ENCODE peak calls at places on chromosomes 5 and 9, in five cellular contexts. Y is SK-N-SH, H is cardiac muscle cell, X is fibroblast of the aortic adventitia, L is GM12878. S is an unnamed sample.

GRCh38 chr9:133237271-133237731 is 28.3 kb upstream of the OBP2B start:
- DNase-seq in X (peak), Y (no peak), L (no peak), H (no peak), S (no peak)

GRCh38 chr5:120605325-120606079 is 141.4 kb downstream of the PRR16 start:
- DNase-seq in L (no peak), X (peak), Y (no peak), H (no peak), S (no peak)

GRCh38 chr5:74126294-74126693 is 500.3 kb downstream of the ARHGEF28 start:
- DNase-seq in L (no peak), H (no peak), Y (no peak), X (no peak), S (no peak)

GRCh38 chr5:122478741-122479459 is 166.9 kb downstream of the SNCAIP start:
- DNase-seq in Y (no peak), H (no peak), X (no peak), L (no peak), S (no peak)

GRCh38 chr5:982377-983237 is 26.0 kb upstream of the NKD2 start:
- DNase-seq in H (no peak), X (no peak), L (no peak), Y (peak), S (no peak)

GRCh38 chr5:72366324-72366976 is 46.3 kb downstream of the PTCD2 start:
- DNase-seq in H (peak), X (peak), Y (peak), L (peak), S (peak)

GRCh38 chr5:78819707-78820106 is 165.4 kb downstream of the ARSB start:
- DNase-seq in X (no peak), H (no peak), L (no peak), Y (no peak), S (no peak)

GRCh38 chr9:108386859-108387384 is 468.9 kb downstream of the ACTL7B start:
- DNase-seq in X (peak), H (no peak), Y (no peak), L (no peak), S (no peak)

GRCh38 chr9:124932355-124932754 is 8.5 kb downstream of the GOLGA1 start:
- DNase-seq in X (no peak), L (no peak), Y (no peak), H (no peak), S (no peak)

GRCh38 chr9:94630833-94631232 is 8.5 kb downstream of the FBP1 start:
- DNase-seq in Y (no peak), H (no peak), L (no peak), X (no peak), S (no peak)

GRCh38 chr9:112046181-112046580 is 128.9 kb downstream of the SUSD1 start:
- DNase-seq in Y (no peak), H (no peak), X (peak), L (no peak), S (no peak)

GRCh38 chr9:14529629-14530028 is 163.6 kb downstream of the ZDHHC21 start:
- DNase-seq in L (no peak), H (no peak), X (no peak), Y (no peak), S (no peak)

GRCh38 chr5:57441557-57441956 is 41.1 kb downstream of the ACTBL2 start:
- DNase-seq in L (no peak), X (peak), Y (no peak), H (no peak), S (no peak)

GRCh38 chr5:76457685-76458491 is 54.8 kb downstream of the IQGAP2 start:
- DNase-seq in H (no peak), Y (peak), X (no peak), L (no peak), S (peak)

GRCh38 chr5:32311404-32312193 is 1.1 kb downstream of the MTMR12 start:
- DNase-seq in Y (peak), L (no peak), X (peak), H (no peak), S (peak)

GRCh38 chr5:167950126-167950721 is 341.2 kb upstream of the WWC1 start:
- DNase-seq in L (no peak), X (peak), H (no peak), Y (no peak), S (no peak)

GRCh38 chr5:89930591-89931383 is 478.8 kb downstream of the CETN3 start:
- DNase-seq in H (no peak), X (peak), L (peak), Y (no peak), S (peak)

GRCh38 chr9:89052470-89053097 is 61.3 kb downstream of the S1PR3 start:
- DNase-seq in X (peak), L (no peak), Y (no peak), H (no peak), S (no peak)

GRCh38 chr5:104412649-104413240 is 850.2 kb upstream of the NUDT12 start:
- DNase-seq in H (peak), X (peak), Y (no peak), L (no peak), S (peak)

GRCh38 chr5:140349244-140349643 is 2.8 kb upstream of the HBEGF start:
- DNase-seq in H (no peak), L (no peak), Y (no peak), X (peak), S (no peak)

GRCh38 chr9:36191696-36192095 is 975 bp downstream of the CLTA start:
- DNase-seq in L (no peak), Y (no peak), X (peak), H (no peak), S (no peak)

GRCh38 chr9:124840300-124840833 is 12.9 kb upstream of the WDR38 start:
- DNase-seq in Y (peak), H (no peak), L (no peak), X (no peak), S (no peak)

GRCh38 chr5:132389453-132390286 is 20.2 kb downstream of the SLC22A5 start:
- DNase-seq in H (no peak), L (no peak), Y (no peak), X (peak), S (no peak)

GRCh38 chr5:96243862-96244261 is 189.2 kb downstream of the PCSK1 start:
- DNase-seq in Y (no peak), X (no peak), H (no peak), L (no peak), S (no peak)

GRCh38 chr5:37668524-37669047 is 171.3 kb downstream of the GDNF start:
- DNase-seq in X (peak), Y (no peak), L (no peak), H (peak), S (no peak)

DNA sequence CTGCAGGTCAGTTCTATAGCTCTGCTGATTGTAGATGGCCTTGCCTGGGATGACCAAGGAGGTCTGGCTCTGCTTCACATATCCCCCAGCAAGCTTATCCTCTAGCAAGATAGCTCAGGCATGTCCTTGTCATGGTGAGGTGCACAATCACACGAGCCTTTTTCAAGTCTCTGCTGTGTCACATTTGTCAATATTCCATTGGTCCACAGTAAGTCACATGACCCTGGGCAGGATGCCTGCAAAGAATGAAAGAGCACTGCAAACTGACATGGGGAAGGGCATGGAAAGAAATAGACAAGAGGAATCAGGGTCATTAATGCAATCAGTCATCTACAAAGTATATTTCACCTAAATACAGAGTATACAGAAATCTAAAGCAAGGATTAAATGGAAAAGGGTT is 142.0 kb downstream of the RORB start:
- DNase-seq in X (no peak), H (no peak), L (no peak), Y (no peak), S (peak)
- H3K4me3 ChIP-seq in X (no peak), H (no peak), L (no peak), Y (no peak), S (no peak)

DNA sequence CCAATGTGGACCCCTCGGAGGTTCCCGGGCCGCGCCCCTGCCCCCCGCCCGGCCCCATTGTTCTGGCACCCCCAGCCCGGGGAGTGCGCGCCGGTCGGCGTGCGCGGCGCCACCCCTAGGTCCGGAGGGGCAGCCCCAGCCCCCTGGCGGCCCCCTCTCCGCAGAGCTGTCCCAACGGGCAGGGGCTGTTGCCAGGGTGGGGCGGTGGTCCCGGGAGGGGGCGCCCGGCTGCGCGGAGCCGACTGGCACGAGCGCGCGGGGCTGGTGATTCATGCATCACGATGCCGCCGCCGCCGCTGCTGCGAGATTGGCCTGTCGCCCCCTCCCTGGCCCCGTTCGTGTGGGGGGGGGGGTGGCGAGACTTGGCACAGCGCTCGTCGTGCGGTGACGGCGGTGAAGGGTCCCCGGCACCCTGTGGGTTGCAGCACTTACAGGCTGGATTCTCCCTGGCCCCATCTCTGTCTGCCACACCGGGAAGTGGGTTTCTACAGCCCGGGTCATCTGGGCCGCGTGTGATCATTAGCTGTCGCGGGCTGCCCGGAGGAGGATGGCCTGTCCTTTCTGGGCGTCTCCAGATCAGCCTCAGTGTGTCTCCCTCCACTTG is 756 bp downstream of the NCS1 start:
- DNase-seq in H (peak), L (no peak), X (no peak), Y (peak), S (no peak)
- H3K4me3 ChIP-seq in H (peak), L (no peak), X (peak), Y (peak), S (no peak)

DNA sequence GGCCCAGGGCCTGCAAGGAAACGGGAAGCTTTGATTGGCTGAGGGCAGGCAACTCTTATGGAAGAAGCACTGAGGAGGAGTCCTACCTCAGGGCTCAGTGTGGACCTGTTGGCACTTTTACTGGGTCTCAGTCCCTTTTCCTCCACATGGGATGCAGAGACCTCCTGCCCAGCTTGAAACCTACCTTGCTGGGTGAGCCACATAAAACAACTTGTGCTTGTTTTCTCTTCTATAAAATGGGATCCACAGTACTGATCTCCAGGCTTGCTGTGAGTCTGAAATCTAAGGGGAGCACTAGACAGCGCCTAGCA is 4.0 kb upstream of the SET start:
- DNase-seq in Y (no peak), H (peak), L (no peak), X (no peak), S (no peak)
- H3K4me3 ChIP-seq in Y (no peak), H (no peak), L (peak), X (peak), S (peak)

DNA sequence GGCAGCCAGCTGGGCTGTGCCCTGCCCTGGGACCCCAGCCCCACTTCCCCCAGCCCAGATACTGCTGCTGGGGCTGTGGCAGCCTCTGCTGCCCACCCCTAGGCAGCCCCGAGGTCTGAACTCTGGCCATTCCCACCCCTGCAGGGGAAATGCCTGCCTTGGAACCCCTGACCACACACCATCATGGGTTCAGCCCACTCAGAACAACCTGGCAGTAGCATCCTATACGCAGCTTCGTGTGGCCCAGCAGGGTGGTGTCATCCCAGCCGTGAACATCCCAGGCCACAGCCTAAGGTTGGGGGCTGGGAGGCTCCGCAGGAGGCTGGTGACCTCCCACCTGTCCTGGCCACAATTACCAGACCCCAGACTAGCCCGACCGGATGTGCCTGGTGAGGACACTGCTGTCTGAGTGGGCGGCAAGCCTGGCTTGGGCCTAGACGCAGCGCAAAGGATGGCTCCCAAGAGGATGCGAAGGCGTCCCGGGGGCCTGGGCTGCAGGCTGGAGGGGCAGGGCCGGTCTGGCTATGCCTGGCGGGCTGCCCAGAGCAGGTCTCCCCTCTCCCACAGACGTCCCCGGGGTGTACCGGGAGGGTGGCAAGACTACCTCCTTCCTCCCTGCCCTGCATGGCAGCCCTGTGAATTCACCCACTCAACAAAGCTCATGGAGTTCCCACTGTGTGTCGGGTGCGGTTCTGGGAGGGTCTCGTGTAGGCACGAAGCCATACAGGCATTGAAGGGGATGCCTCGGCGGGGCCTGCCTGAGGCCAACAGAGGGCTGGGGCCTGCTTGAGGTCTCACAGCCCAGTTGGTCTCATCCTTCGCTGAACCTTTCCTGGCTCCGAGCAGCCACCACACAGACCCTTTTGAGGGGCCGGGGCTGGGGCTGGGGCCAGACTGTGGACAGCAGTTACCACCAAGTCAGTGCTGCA is 1.5 kb upstream of the SLC34A3 start:
- DNase-seq in L (no peak), X (no peak), H (no peak), Y (no peak), S (no peak)
- H3K4me3 ChIP-seq in L (no peak), X (no peak), H (no peak), Y (no peak), S (no peak)

DNA sequence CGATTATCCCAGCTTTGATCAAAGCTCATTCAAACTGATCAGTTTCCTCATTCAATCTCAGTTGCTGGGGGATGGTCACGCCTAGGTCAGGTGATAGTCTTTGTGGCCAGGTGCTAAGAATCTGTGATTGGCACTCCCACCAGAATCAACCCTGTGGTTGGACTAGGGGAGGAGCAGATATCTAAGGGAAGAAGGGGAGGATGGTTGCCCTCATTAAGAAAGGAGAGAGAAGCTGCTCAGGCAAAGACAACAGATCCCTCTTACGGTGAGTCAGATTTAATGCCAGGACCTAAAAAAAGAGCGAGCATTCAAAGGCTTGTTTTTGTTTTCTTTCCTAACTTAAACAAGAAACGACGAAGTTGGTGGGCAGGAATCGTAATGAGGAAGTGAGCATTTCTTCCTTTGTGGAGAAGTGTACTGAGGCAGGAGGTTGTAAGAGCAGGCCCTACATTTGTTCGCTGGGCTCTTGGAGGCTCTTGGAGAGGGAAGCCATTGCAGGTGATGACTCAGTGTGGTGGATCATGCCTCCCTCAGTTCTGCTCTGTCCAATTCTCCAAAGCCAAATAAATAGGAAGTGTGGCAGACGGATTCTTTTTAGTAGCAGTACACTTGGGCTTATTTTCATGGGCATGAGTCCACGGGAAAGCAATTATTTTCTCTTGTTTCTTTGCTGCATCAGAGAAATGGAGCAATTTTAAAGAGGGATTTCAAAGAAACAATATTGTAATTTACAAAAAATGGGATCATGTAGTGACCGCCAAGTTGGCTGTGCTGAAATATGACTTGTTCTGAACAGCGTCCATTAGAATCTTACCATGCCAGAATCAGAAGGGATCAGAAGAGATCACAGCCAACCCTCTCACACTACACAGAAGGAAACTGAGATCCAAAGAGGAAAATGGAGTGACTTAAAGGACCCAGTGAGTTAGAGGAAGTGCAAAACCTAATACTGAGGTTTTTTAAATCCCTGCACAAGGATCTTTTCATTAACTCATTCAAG is 18.7 kb upstream of the TGFBR1 start:
- DNase-seq in H (no peak), L (no peak), X (peak), Y (no peak), S (no peak)
- H3K4me3 ChIP-seq in H (no peak), L (no peak), X (no peak), Y (no peak), S (no peak)

GRCh38 chr9:136701665-136702048 is 10.7 kb upstream of the DIPK1B start:
- DNase-seq in L (no peak), H (no peak), X (no peak), Y (no peak), S (no peak)

GRCh38 chr9:136700309-136700708 is 12.1 kb upstream of the DIPK1B start:
- DNase-seq in L (no peak), X (peak), H (no peak), Y (no peak), S (no peak)

GRCh38 chr9:136698681-136699246 is 11.5 kb upstream of the AGPAT2 start:
- DNase-seq in L (no peak), H (no peak), X (no peak), Y (no peak), S (no peak)

GRCh38 chr9:136703231-136703870 is 9.0 kb upstream of the DIPK1B start:
- DNase-seq in L (no peak), H (no peak), Y (no peak), X (no peak), S (no peak)

DNA sequence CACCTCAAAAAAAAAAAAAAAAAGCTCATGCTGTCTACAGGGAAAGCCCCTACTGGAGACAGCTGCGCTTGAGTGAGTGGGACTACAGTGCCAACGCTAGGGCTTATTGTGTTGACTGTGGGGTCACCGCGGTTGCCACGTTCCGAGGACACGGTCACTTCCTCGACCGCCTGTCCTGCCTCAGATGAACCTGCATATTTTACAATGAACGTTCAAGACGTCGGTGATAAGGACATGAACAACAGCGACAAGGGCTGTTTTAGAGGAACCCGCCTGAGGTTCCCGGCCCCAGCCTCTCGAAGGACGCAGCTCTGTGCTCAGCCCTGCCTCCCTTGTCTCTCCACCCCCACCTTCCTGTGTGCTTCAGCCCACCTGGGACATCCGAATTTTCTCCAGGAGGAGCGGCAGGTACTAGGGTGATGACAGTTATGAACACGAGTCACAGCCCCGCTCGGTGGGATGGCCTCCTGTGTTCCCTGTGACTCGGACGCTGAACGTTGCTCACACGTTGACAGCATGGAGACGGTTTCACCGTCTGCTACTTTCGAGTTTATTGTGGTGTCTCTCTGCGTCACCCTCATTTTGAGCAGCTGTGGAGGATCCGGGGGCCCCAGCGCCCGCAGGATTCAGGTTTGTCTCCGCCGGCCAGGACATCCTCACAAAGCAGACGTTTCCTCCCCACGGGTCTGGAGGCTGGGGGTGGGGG is 11.3 kb upstream of the DIPK1B start:
- DNase-seq in L (peak), Y (no peak), H (no peak), X (no peak), S (peak)
- H3K4me3 ChIP-seq in L (peak), Y (no peak), H (no peak), X (no peak), S (peak)